ENCODE peak calls at places on chromosomes 13 and 19, in five cellular contexts. One of them, this sample, is unnamed.

GRCh38 chr19:14337510-14337909 is 43.7 kb upstream of the ADGRE5 start:
- DNase-seq in GM13977: no peak
- DNase-seq in Karpas-422: peak
- DNase-seq in stimulated activated CD4-positive, alpha-beta T cell treated with anti-CD3 and anti-CD28 coated beads, TNF-alpha, amount 100 ng/mL, for 48 hours: no peak
- DNase-seq in testis: peak
- DNase-seq in this sample: no peak

GRCh38 chr19:10625003-10625761 is at the start of gene SLC44A2:
- DNase-seq in GM13977: peak
- DNase-seq in Karpas-422: no peak
- DNase-seq in stimulated activated CD4-positive, alpha-beta T cell treated with anti-CD3 and anti-CD28 coated beads, TNF-alpha, amount 100 ng/mL, for 48 hours: no peak
- DNase-seq in testis: peak
- DNase-seq in this sample: no peak

GRCh38 chr19:29831686-29832085 is 19.9 kb downstream of the CCNE1 start:
- DNase-seq in GM13977: no peak
- DNase-seq in Karpas-422: no peak
- DNase-seq in stimulated activated CD4-positive, alpha-beta T cell treated with anti-CD3 and anti-CD28 coated beads, TNF-alpha, amount 100 ng/mL, for 48 hours: no peak
- DNase-seq in testis: no peak
- DNase-seq in this sample: no peak

GRCh38 chr13:95714142-95714832 is 37.3 kb downstream of the DNAJC3 start:
- DNase-seq in GM13977: no peak
- DNase-seq in Karpas-422: no peak
- DNase-seq in stimulated activated CD4-positive, alpha-beta T cell treated with anti-CD3 and anti-CD28 coated beads, TNF-alpha, amount 100 ng/mL, for 48 hours: no peak
- DNase-seq in testis: no peak
- DNase-seq in this sample: no peak

GRCh38 chr13:52344108-52344507 is 61.9 kb downstream of the THSD1 start:
- DNase-seq in GM13977: no peak
- DNase-seq in Karpas-422: no peak
- DNase-seq in stimulated activated CD4-positive, alpha-beta T cell treated with anti-CD3 and anti-CD28 coated beads, TNF-alpha, amount 100 ng/mL, for 48 hours: no peak
- DNase-seq in testis: no peak
- DNase-seq in this sample: no peak

GRCh38 chr19:39178296-39179006 is 18.3 kb upstream of the NCCRP1 start:
- DNase-seq in GM13977: no peak
- DNase-seq in Karpas-422: no peak
- DNase-seq in stimulated activated CD4-positive, alpha-beta T cell treated with anti-CD3 and anti-CD28 coated beads, TNF-alpha, amount 100 ng/mL, for 48 hours: no peak
- DNase-seq in testis: no peak
- DNase-seq in this sample: no peak

GRCh38 chr13:99314640-99315176 is 7.5 kb upstream of the GPR183 start:
- DNase-seq in GM13977: no peak
- DNase-seq in Karpas-422: no peak
- DNase-seq in stimulated activated CD4-positive, alpha-beta T cell treated with anti-CD3 and anti-CD28 coated beads, TNF-alpha, amount 100 ng/mL, for 48 hours: peak
- DNase-seq in testis: no peak
- DNase-seq in this sample: no peak

GRCh38 chr13:44307255-44307654 is 66.4 kb upstream of the SERP2 start:
- DNase-seq in GM13977: no peak
- DNase-seq in Karpas-422: no peak
- DNase-seq in stimulated activated CD4-positive, alpha-beta T cell treated with anti-CD3 and anti-CD28 coated beads, TNF-alpha, amount 100 ng/mL, for 48 hours: no peak
- DNase-seq in testis: no peak
- DNase-seq in this sample: no peak

This sample was measured in NCI-H446.